ENCODE peak calls at places on chromosomes 4 and X, in five cellular contexts. L is stimulated activated CD8-positive, alpha-beta memory T cell treated with anti-CD3 and anti-CD28 coated beads, Interleukin-2, amount 100 ng/mL, for 1 hour; T is NT2/D1; K is mammary epithelial cell; Z is left colon. O is an unnamed sample.

GRCh38 chr4:53633608-53634007 is 42.3 kb upstream of the LNX1 start:
- DNase-seq in T (no peak), K (no peak), Z (no peak), L (no peak), O (no peak)

GRCh38 chr4:159041058-159042034 is 61.5 kb upstream of the RAPGEF2 start:
- DNase-seq in L (no peak), T (no peak), Z (no peak), K (no peak), O (no peak)

GRCh38 chr4:1026115-1026514 is 14.7 kb downstream of the FGFRL1 start:
- DNase-seq in K (peak), T (no peak), Z (peak), L (no peak), O (no peak)

GRCh38 chr4:11529625-11530201 is 101.0 kb upstream of the HS3ST1 start:
- DNase-seq in T (no peak), K (no peak), Z (no peak), L (no peak), O (no peak)

GRCh38 chrX:152892999-152893605 is 4.8 kb upstream of the ZNF185 start:
- DNase-seq in K (no peak), L (no peak), Z (no peak), T (no peak), O (no peak)

GRCh38 chr4:30605616-30606015 is 114.6 kb upstream of the PCDH7 start:
- DNase-seq in T (no peak), L (no peak), Z (no peak), K (no peak), O (no peak)

GRCh38 chr4:53592128-53592527 is 842 bp upstream of the LNX1 start:
- DNase-seq in K (no peak), L (no peak), T (no peak), Z (peak), O (no peak)

GRCh38 chrX:135697614-135698013 is 15.8 kb upstream of the CT45A1 start:
- DNase-seq in K (no peak), Z (no peak), T (no peak), L (no peak), O (no peak)

GRCh38 chrX:74297766-74298165 is 6.2 kb upstream of the ZCCHC13 start:
- DNase-seq in Z (no peak), T (no peak), K (peak), L (no peak), O (no peak)

GRCh38 chrX:70970482-70970999 is 39.6 kb upstream of the SLC7A3 start:
- DNase-seq in L (no peak), K (peak), T (peak), Z (no peak), O (no peak)

GRCh38 chr4:173490256-173490655 is 39.8 kb downstream of the HAND2 start:
- DNase-seq in Z (no peak), T (no peak), K (no peak), L (no peak), O (no peak)

GRCh38 chr4:147056951-147057630 is 111.4 kb upstream of the TTC29 start:
- DNase-seq in L (no peak), K (no peak), Z (no peak), T (no peak), O (no peak)

GRCh38 chrX:86171366-86171765 is 23.1 kb downstream of the DACH2 start:
- DNase-seq in L (no peak), K (peak), Z (no peak), T (no peak), O (no peak)

GRCh38 chr4:648579-649292 is 23.4 kb downstream of the PDE6B start:
- DNase-seq in Z (no peak), K (no peak), T (no peak), L (no peak), O (peak)

GRCh38 chrX:111585337-111585736 is 73.9 kb downstream of the SERTM2 start:
- DNase-seq in K (no peak), L (no peak), T (no peak), Z (no peak), O (peak)